ENCODE peak calls at places on chromosomes 12 and 14, in five cellular contexts. One of them, this sample, is unnamed.

GRCh38 chr12:2796187-2796663 is 1.5 kb downstream of the FKBP4 start:
- DNase-seq in adrenal gland: no peak
- DNase-seq in stomach: no peak
- DNase-seq in thyroid gland: no peak
- DNase-seq in body of pancreas: peak; percentile 32
- DNase-seq in this sample: no peak

GRCh38 chr12:67320614-67321305 is 51.6 kb downstream of the CAND1 start:
- DNase-seq in adrenal gland: no peak
- DNase-seq in stomach: no peak
- DNase-seq in thyroid gland: no peak
- DNase-seq in body of pancreas: no peak
- DNase-seq in this sample: no peak

GRCh38 chr14:89748004-89748403 is 206.5 kb downstream of the EFCAB11 start:
- DNase-seq in adrenal gland: no peak
- DNase-seq in stomach: no peak
- DNase-seq in thyroid gland: no peak
- DNase-seq in body of pancreas: no peak
- DNase-seq in this sample: no peak

GRCh38 chr12:50017047-50017446 is 8.2 kb downstream of the RACGAP1 start:
- DNase-seq in adrenal gland: peak; percentile 71
- DNase-seq in stomach: peak; percentile 51
- DNase-seq in thyroid gland: peak; percentile 69
- DNase-seq in body of pancreas: peak; percentile 56
- DNase-seq in this sample: peak; percentile 73

GRCh38 chr14:32008602-32009193 is 68.4 kb upstream of the ARHGAP5 start:
- DNase-seq in adrenal gland: no peak
- DNase-seq in stomach: no peak
- DNase-seq in thyroid gland: no peak
- DNase-seq in body of pancreas: no peak
- DNase-seq in this sample: no peak

GRCh38 chr12:9066755-9067433 is 48.8 kb downstream of the A2M start:
- DNase-seq in adrenal gland: no peak
- DNase-seq in stomach: no peak
- DNase-seq in thyroid gland: no peak
- DNase-seq in body of pancreas: no peak
- DNase-seq in this sample: no peak

GRCh38 chr12:1220127-1221092 is 229.4 kb downstream of the ERC1 start:
- DNase-seq in adrenal gland: no peak
- DNase-seq in stomach: peak; percentile 53
- DNase-seq in thyroid gland: no peak
- DNase-seq in body of pancreas: peak; percentile 63
- DNase-seq in this sample: no peak

GRCh38 chr12:46351861-46352595 is 20.5 kb downstream of the SLC38A2 start:
- DNase-seq in adrenal gland: no peak
- DNase-seq in stomach: no peak
- DNase-seq in thyroid gland: no peak
- DNase-seq in body of pancreas: no peak
- DNase-seq in this sample: no peak

GRCh38 chr12:19437996-19438395 is 1.3 kb upstream of the AEBP2 start:
- DNase-seq in adrenal gland: no peak
- DNase-seq in stomach: no peak
- DNase-seq in thyroid gland: no peak
- DNase-seq in body of pancreas: no peak
- DNase-seq in this sample: no peak

GRCh38 chr12:50070314-50071060 is 13.1 kb downstream of the ASIC1 start:
- DNase-seq in adrenal gland: peak; percentile 78
- DNase-seq in stomach: peak; percentile 83
- DNase-seq in thyroid gland: peak; percentile 69
- DNase-seq in body of pancreas: peak; percentile 82
- DNase-seq in this sample: peak; percentile 76

GRCh38 chr14:22551597-22551982 is 37.4 kb downstream of the DAD1 start:
- DNase-seq in adrenal gland: no peak
- DNase-seq in stomach: no peak
- DNase-seq in thyroid gland: no peak
- DNase-seq in body of pancreas: no peak
- DNase-seq in this sample: no peak

GRCh38 chr12:21568115-21568514 is 36.5 kb downstream of the GYS2 start:
- DNase-seq in adrenal gland: no peak
- DNase-seq in stomach: no peak
- DNase-seq in thyroid gland: no peak
- DNase-seq in body of pancreas: no peak
- DNase-seq in this sample: no peak

GRCh38 chr12:93060666-93061413 is 131.7 kb upstream of the EEA1 start:
- DNase-seq in adrenal gland: no peak
- DNase-seq in stomach: no peak
- DNase-seq in thyroid gland: no peak
- DNase-seq in body of pancreas: no peak
- DNase-seq in this sample: no peak
- H3K4me3 ChIP-seq in adrenal gland: no peak overlapping the region
- H3K4me3 ChIP-seq in stomach: no peak overlapping the region
- H3K4me3 ChIP-seq in thyroid gland: no peak overlapping the region
- H3K4me3 ChIP-seq in body of pancreas: no peak overlapping the region
- H3K4me3 ChIP-seq in this sample: no peak overlapping the region

DNA sequence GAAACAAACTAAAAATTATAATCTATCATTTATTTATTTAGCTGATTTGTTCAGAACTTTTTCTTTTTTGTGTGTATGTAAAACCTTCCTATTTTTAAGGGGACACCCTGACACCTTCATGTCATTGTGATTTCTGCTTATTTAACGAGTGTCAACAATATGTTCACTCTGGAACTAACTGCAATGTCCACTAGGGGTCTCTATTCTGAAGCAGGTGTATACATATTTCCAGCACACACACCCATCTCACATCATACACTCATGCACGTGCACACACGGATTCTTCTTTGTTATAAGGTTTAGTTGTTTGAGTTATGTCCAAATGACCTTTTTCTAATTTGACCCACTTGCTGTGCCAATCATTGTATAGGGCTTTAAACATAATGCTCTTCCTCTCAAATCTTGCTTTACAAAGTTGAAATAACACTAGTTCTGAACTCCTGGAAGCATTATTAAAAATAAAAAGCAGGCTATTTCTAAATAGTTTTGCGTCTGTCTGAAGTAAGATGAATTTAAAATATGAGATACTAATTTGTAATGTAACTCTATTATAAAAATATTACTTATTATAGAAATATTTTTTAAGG is 15.5 kb downstream of the E2F7 start:
- DNase-seq in adrenal gland: no peak
- DNase-seq in stomach: no peak
- DNase-seq in thyroid gland: no peak
- DNase-seq in body of pancreas: peak; percentile 12
- DNase-seq in this sample: no peak
- TF ChIP-seq POLR2A in adrenal gland: no peak
- TF ChIP-seq POLR2A in stomach: no peak
- TF ChIP-seq POLR2A in thyroid gland: no peak
- TF ChIP-seq POLR2A in body of pancreas: no peak
- TF ChIP-seq POLR2A in this sample: no peak

DNA sequence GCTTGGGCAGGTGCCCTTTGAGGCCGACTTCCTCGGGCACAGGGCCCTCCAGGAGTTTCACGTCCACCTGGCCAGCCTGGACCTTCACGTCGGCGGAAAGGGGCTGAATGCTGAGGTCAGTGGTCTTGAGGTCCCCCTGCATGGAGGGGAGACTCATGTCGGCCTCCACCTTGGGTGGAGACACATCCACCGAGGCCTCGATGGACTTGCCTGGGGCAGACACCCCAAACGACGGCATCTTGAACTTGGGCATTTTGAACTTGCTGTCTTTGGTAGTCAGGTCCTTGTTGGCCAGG is 24.0 kb downstream of the PLD4 start:
- DNase-seq in adrenal gland: no peak
- DNase-seq in stomach: no peak
- DNase-seq in thyroid gland: no peak
- DNase-seq in body of pancreas: no peak
- DNase-seq in this sample: no peak
- H3K4me3 ChIP-seq in adrenal gland: no peak overlapping the region
- H3K4me3 ChIP-seq in stomach: no peak overlapping the region
- H3K4me3 ChIP-seq in thyroid gland: no peak overlapping the region
- H3K4me3 ChIP-seq in body of pancreas: no peak overlapping the region
- H3K4me3 ChIP-seq in this sample: no peak overlapping the region

DNA sequence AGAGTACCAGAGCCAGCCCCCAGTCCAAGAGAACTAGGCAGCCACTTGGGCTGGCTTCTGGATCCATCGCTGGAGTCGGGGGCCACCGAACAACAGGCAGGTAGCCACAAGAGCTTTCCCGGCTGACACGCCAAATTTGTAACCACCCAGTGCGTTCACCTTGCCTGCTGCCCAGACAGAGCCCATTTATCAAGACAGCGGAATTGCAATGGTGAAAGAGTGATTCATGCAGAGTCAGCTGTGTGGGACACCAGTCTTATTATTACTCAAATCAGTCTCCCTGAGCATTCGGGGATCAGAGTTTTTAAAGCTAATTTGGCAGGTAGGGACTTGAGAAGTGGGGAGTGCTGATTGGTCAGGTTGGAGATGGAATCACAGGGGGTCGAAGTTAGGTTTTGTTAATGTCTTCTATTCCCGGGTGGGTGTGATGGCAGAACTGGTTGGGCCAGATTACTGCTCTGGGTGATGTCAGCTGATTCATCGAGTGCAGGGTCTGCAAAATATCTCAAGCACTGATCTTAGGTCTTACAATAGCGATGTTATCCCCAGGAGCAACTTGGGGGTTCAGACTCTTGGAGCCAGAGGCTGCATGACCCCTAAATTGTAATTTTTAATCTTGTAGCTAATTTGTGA is 64.4 kb downstream of the PDE6H start:
- DNase-seq in adrenal gland: no peak
- DNase-seq in stomach: no peak
- DNase-seq in thyroid gland: no peak
- DNase-seq in body of pancreas: no peak
- DNase-seq in this sample: no peak
- TF ChIP-seq POLR2A in adrenal gland: no peak
- TF ChIP-seq POLR2A in stomach: no peak
- TF ChIP-seq POLR2A in thyroid gland: no peak
- TF ChIP-seq POLR2A in body of pancreas: no peak
- TF ChIP-seq POLR2A in this sample: no peak

GRCh38 chr12:110282956-110283817 is 2.1 kb downstream of the ATP2A2 start:
- DNase-seq in adrenal gland: no peak
- DNase-seq in stomach: no peak
- DNase-seq in thyroid gland: no peak
- DNase-seq in body of pancreas: no peak
- DNase-seq in this sample: no peak

GRCh38 chr12:110282343-110282860 is 1.4 kb downstream of the ATP2A2 start:
- DNase-seq in adrenal gland: no peak
- DNase-seq in stomach: no peak
- DNase-seq in thyroid gland: no peak
- DNase-seq in body of pancreas: no peak
- DNase-seq in this sample: no peak

GRCh38 chr12:110279976-110280783 is 867 bp upstream of the ATP2A2 start:
- DNase-seq in adrenal gland: peak; percentile 63
- DNase-seq in stomach: peak; percentile 43
- DNase-seq in thyroid gland: peak; percentile 34
- DNase-seq in body of pancreas: peak; percentile 50
- DNase-seq in this sample: no peak

GRCh38 chr12:110280784-110281548 is at the start of gene ATP2A2:
- DNase-seq in adrenal gland: peak; percentile 91
- DNase-seq in stomach: peak; percentile 93
- DNase-seq in thyroid gland: peak; percentile 88
- DNase-seq in body of pancreas: peak; percentile 92
- DNase-seq in this sample: peak; percentile 93

GRCh38 chr12:110281549-110282342 is 699 bp downstream of the ATP2A2 start:
- DNase-seq in adrenal gland: peak; percentile 62
- DNase-seq in stomach: peak; percentile 63
- DNase-seq in thyroid gland: peak; percentile 55
- DNase-seq in body of pancreas: peak; percentile 64
- DNase-seq in this sample: peak; percentile 80
- H3K4me3 ChIP-seq in adrenal gland: peak overlapping the region; percentile 62
- H3K4me3 ChIP-seq in stomach: peak overlapping the region; percentile 89
- H3K4me3 ChIP-seq in thyroid gland: peak overlapping the region; percentile 64
- H3K4me3 ChIP-seq in body of pancreas: peak overlapping the region; percentile 61
- H3K4me3 ChIP-seq in this sample: peak overlapping the region; percentile 74

DNA sequence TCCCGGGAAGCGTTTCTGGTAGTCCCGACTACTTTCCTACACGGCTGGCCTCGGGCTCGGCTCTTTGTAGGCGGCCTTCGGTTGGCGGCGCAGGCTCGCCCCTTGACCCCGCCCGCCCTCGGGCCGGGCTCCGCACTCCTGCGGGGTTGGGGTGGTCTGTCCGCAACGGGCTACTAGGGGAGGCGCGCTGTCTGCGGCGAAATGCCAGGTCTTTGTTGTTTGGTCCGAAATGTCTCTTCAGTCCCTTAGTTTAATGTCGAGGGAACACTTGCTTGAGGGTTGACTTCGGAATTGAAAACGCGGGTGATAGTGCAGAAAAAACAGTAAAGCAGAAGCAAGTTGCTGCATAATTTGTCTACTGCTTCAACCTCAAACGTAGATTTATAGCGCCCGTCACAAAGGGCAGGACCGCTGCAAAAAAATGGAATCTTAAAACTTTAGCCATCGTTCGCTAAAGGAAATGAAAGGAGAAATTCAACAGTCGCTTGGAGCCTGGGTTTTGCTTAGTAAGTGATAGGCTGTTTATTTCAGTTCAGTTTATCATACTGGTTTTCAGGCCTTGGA is 376 bp downstream of the JKAMP start:
- DNase-seq in adrenal gland: no peak
- DNase-seq in stomach: no peak
- DNase-seq in thyroid gland: no peak
- DNase-seq in body of pancreas: no peak
- DNase-seq in this sample: no peak
- TF ChIP-seq POLR2A in adrenal gland: no peak
- TF ChIP-seq POLR2A in stomach: no peak
- TF ChIP-seq POLR2A in thyroid gland: no peak
- TF ChIP-seq POLR2A in body of pancreas: no peak
- TF ChIP-seq POLR2A in this sample: no peak

DNA sequence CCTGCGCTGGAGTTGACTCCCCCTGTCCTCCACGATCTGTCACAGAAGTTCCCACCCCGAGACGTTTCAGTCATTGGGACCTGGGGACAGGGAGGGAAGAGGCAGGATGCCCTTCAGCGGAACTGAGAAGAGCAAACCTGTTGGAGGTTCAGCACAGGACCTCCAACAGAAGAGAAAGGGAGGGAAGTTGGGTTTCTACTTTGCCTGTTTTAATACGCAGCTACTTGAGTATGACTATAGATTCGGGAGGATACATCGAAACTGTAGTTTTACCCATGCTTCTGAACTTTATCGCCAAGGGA is 2.3 kb upstream of the DUSP6 start:
- DNase-seq in adrenal gland: no peak
- DNase-seq in stomach: no peak
- DNase-seq in thyroid gland: no peak
- DNase-seq in body of pancreas: no peak
- DNase-seq in this sample: no peak
- H3K4me3 ChIP-seq in adrenal gland: no peak overlapping the region
- H3K4me3 ChIP-seq in stomach: peak overlapping the region; percentile 80
- H3K4me3 ChIP-seq in thyroid gland: peak overlapping the region; percentile 42
- H3K4me3 ChIP-seq in body of pancreas: peak overlapping the region; percentile 47
- H3K4me3 ChIP-seq in this sample: peak overlapping the region; percentile 82

This sample was measured in Peyer's patch.